ENCODE peak calls at places on chromosomes 12 and 14, in nine cellular contexts. D is prostate gland; V is naive thymus-derived CD4-positive, alpha-beta T cell; X is right cardiac atrium; Q is IMR-90; F is ovary; Z is H9; B is right lobe of liver; H is A549. C is an unnamed sample.

GRCh38 chr12:65948320-65949008 is 124.2 kb downstream of the HMGA2 start:
- DNase-seq in Q (peak; percentile 96), D (peak; percentile 61), V (no peak), F (peak; percentile 62), X (peak; percentile 76), B (peak; percentile 54), Z (no peak), H (peak; percentile 63), C (no peak)

GRCh38 chr14:101707285-101707842 is 54.1 kb upstream of the PPP2R5C start:
- DNase-seq in V (peak; percentile 74), F (peak; percentile 68), Z (peak; percentile 83), B (peak; percentile 54), Q (peak; percentile 81), X (no peak), D (peak; percentile 62), H (peak; percentile 81), C (peak; percentile 30)

GRCh38 chr12:7351177-7351576 is 47.3 kb downstream of the ACSM4 start:
- DNase-seq in F (no peak), B (no peak), X (no peak), Q (no peak), Z (no peak), V (no peak), D (no peak), H (no peak), C (no peak)

GRCh38 chr14:76486251-76486743 is 110.4 kb downstream of the ESRRB start:
- DNase-seq in D (no peak), Z (no peak), X (no peak), F (no peak), V (no peak), H (no peak), Q (no peak), B (no peak), C (no peak)

GRCh38 chr14:28785096-28785952 is 18.7 kb downstream of the FOXG1 start:
- DNase-seq in H (no peak), F (no peak), V (no peak), X (no peak), B (no peak), Z (peak; percentile 80), D (no peak), Q (peak; percentile 0), C (no peak)

GRCh38 chr14:23352506-23353432 is at the start of gene SLC22A17:
- DNase-seq in Z (peak; percentile 90), D (peak; percentile 91), H (peak; percentile 65), Q (peak; percentile 92), V (peak; percentile 80), F (peak; percentile 90), B (peak; percentile 52), X (peak; percentile 85), C (peak; percentile 31)

GRCh38 chr14:81727243-81727642 is 193.6 kb upstream of the SEL1L start:
- DNase-seq in Z (no peak), X (no peak), V (no peak), D (no peak), H (no peak), F (no peak), Q (no peak), B (no peak), C (no peak)

GRCh38 chr14:104096318-104096717 is 10.8 kb downstream of the ASPG start:
- DNase-seq in V (no peak), H (no peak), Q (no peak), X (no peak), Z (no peak), B (no peak), F (no peak), D (no peak), C (no peak)

GRCh38 chr12:100926669-100927248 is 132.2 kb downstream of the ANO4 start:
- DNase-seq in H (peak; percentile 29), V (no peak), Z (peak; percentile 90), X (no peak), D (no peak), F (no peak), B (peak; percentile 41), Q (peak; percentile 14), C (no peak)

GRCh38 chr12:47021298-47021697 is 58.1 kb upstream of the PCED1B start:
- DNase-seq in V (peak; percentile 12), Z (no peak), F (no peak), D (peak; percentile 25), X (no peak), H (peak; percentile 88), Q (peak; percentile 95), B (no peak), C (no peak)

GRCh38 chr12:76790564-76791552 is 26.9 kb downstream of the ZDHHC17 start:
- DNase-seq in B (no peak), D (no peak), Z (no peak), Q (peak; percentile 37), F (no peak), X (no peak), H (peak; percentile 40), V (peak; percentile 17), C (no peak)

GRCh38 chr12:39000370-39000769 is 95.0 kb upstream of the CPNE8 start:
- DNase-seq in X (no peak), D (no peak), V (no peak), Z (no peak), H (no peak), B (no peak), F (no peak), Q (no peak), C (no peak)

GRCh38 chr12:1880153-1880845 is 38.2 kb downstream of the CACNA2D4 start:
- DNase-seq in F (no peak), H (no peak), B (peak; percentile 25), D (no peak), V (no peak), X (no peak), Z (peak; percentile 23), Q (no peak), C (no peak)

GRCh38 chr14:90551070-90551704 is 154.4 kb downstream of the CALM1 start:
- DNase-seq in V (no peak), F (no peak), Q (peak; percentile 49), X (no peak), D (no peak), H (no peak), Z (no peak), B (no peak), C (no peak)

GRCh38 chr12:52602552-52602951 is 1.3 kb upstream of the KRT72 start:
- DNase-seq in D (no peak), Q (no peak), F (no peak), H (no peak), Z (peak; percentile 15), B (no peak), X (no peak), V (no peak), C (no peak)

GRCh38 chr12:48865141-48865440 is 579 bp downstream of the RND1 start:
- DNase-seq in D (no peak), H (no peak), F (no peak), Z (peak; percentile 56), B (no peak), X (no peak), V (peak; percentile 42), Q (no peak), C (no peak)

GRCh38 chr14:77185093-77185465 is 3.5 kb downstream of the TMEM63C start:
- DNase-seq in Q (no peak), D (no peak), F (no peak), B (no peak), V (no peak), X (no peak), Z (no peak), H (no peak), C (no peak)

GRCh38 chr14:89391123-89391522 is 25.9 kb downstream of the FOXN3 start:
- DNase-seq in D (no peak), B (no peak), X (no peak), V (no peak), F (no peak), Z (no peak), Q (peak; percentile 17), H (no peak), C (no peak)

GRCh38 chr14:35403085-35403396 is 1.5 kb downstream of the NFKBIA start:
- DNase-seq in H (no peak), B (peak; percentile 61), Q (peak; percentile 58), V (no peak), F (peak; percentile 52), D (no peak), X (peak; percentile 42), Z (no peak), C (no peak)

GRCh38 chr14:104882991-104883660 is 18.1 kb downstream of the CEP170B start:
- DNase-seq in Z (no peak), V (no peak), B (no peak), H (no peak), X (peak; percentile 18), F (no peak), D (no peak), Q (no peak), C (no peak)

DNA sequence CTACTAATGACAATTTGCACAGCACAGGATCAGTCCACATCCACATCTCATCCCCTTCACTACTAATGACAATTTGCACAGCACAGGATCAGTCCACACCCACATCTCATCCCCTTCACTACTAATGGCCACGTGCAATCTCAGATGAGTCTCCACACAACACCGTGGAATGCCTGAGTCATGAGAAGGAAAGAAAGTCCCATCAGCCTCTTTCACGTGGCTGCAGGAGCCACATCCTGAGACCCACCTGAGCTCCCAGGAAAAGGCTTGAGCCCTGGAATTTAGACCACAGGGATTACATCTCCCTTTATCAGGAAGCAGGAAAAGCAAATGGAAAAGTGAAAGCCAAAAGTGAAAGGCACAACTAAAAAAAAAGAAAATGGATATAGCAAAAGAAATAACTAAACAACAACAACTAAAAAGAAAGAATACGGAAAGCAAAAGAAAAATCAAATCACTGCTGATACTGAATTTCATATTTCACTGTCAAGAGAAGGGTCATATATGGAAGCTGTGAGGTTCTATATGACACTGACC is 1300.5 kb downstream of the TMEM121 start:
- DNase-seq in H (no peak), X (no peak), Z (no peak), V (no peak), Q (no peak), B (no peak), F (no peak), D (no peak), C (no peak)
- H3K9me3 ChIP-seq in H (peaks cover 6% of the 10 kb centered on the region), X (no peaks in the 10 kb centered on the region), Z (peaks cover 89% of the 10 kb centered on the region), V (no peaks in the 10 kb centered on the region), Q (peaks cover 18% of the 10 kb centered on the region), B (no peaks in the 10 kb centered on the region), F (no peaks in the 10 kb centered on the region), D (no peaks in the 10 kb centered on the region), C (no peaks in the 10 kb centered on the region)

GRCh38 chr14:100664841-100665425 is 61.8 kb upstream of the DLK1 start:
- DNase-seq in B (no peak), D (peak; percentile 30), X (no peak), V (no peak), Z (no peak), H (no peak), Q (peak; percentile 73), F (peak; percentile 84), C (no peak)
- H3K9me3 ChIP-seq in B (no peaks in the 10 kb centered on the region), D (no peaks in the 10 kb centered on the region), X (no peaks in the 10 kb centered on the region), V (no peaks in the 10 kb centered on the region), Z (no peaks in the 10 kb centered on the region), H (no peaks in the 10 kb centered on the region), Q (no peaks in the 10 kb centered on the region), F (no peaks in the 10 kb centered on the region), C (no peaks in the 10 kb centered on the region)

GRCh38 chr12:14332482-14332881 is 33.0 kb upstream of the ATF7IP start:
- DNase-seq in F (no peak), X (no peak), Q (no peak), H (no peak), V (no peak), B (no peak), D (no peak), Z (no peak), C (no peak)
- H3K9me3 ChIP-seq in F (no peaks in the 10 kb centered on the region), X (no peaks in the 10 kb centered on the region), Q (peaks cover 9% of the 10 kb centered on the region), H (peaks cover 27% of the 10 kb centered on the region), V (peaks cover 4% of the 10 kb centered on the region), B (no peaks in the 10 kb centered on the region), D (no peaks in the 10 kb centered on the region), Z (no peaks in the 10 kb centered on the region), C (no peaks in the 10 kb centered on the region)

DNA sequence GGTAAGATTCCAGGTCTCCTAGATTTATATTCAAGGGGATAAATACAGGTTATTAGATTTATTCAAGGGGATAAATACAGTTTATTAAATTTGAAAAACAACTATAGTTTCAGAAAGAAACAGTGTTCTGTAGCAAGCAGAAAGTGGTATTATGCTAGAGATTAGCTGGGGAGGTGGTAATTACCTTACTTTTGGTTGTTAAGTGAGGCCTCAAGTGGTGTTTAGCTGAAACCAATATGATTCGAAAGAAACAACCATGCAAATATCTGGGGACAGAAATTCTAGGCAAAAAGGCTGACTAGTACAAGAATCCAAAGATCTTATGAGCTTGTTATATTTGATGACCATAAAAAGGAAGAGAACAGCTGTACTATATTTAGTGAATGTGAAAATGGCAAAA is 6.2 kb downstream of the OR4N5 start:
- DNase-seq in H (no peak), Q (no peak), D (no peak), Z (no peak), X (no peak), B (no peak), V (no peak), F (no peak), C (no peak)
- H3K9me3 ChIP-seq in H (no peaks in the 10 kb centered on the region), Q (peaks cover 4% of the 10 kb centered on the region), D (no peaks in the 10 kb centered on the region), Z (peaks cover 55% of the 10 kb centered on the region), X (no peaks in the 10 kb centered on the region), B (no peaks in the 10 kb centered on the region), V (no peaks in the 10 kb centered on the region), F (no peaks in the 10 kb centered on the region), C (no peaks in the 10 kb centered on the region)

C was measured in T-helper 17 cell.